ENCODE peak calls at places on chromosome 14, in seven cellular contexts. G, Z, L, P, N, A and T are unnamed samples.

GRCh38 chr14:51939727-51940126 is 49.6 kb upstream of the RTRAF start:
- DNase-seq in L (no peak), A (no peak), P (no peak), G (no peak), N (no peak), Z (peak), T (peak)

GRCh38 chr14:68564826-68565760 is 227.8 kb downstream of the ZFP36L1 start:
- DNase-seq in A (no peak), P (no peak), G (no peak), Z (peak), N (no peak), L (no peak), T (no peak)

GRCh38 chr14:47365248-47365647 is 310.2 kb downstream of the MDGA2 start:
- DNase-seq in A (no peak), N (no peak), Z (no peak), P (no peak), L (no peak), G (no peak), T (no peak)

GRCh38 chr14:97539884-97540283 is 742.7 kb downstream of the VRK1 start:
- DNase-seq in G (no peak), Z (no peak), A (no peak), P (no peak), L (no peak), N (no peak), T (no peak)

GRCh38 chr14:89024691-89025090 is 200.2 kb downstream of the TTC8 start:
- DNase-seq in N (no peak), A (no peak), Z (no peak), L (no peak), P (no peak), G (no peak), T (no peak)

GRCh38 chr14:104878582-104878981 is 13.5 kb downstream of the CEP170B start:
- DNase-seq in P (no peak), G (no peak), N (no peak), L (no peak), A (no peak), Z (no peak), T (no peak)

GRCh38 chr14:62117718-62118164 is 355.5 kb downstream of the SNAPC1 start:
- DNase-seq in P (no peak), L (no peak), A (no peak), N (no peak), Z (no peak), G (no peak), T (no peak)

GRCh38 chr14:24513009-24513408 is 4.9 kb upstream of the CMA1 start:
- DNase-seq in G (no peak), L (no peak), N (no peak), Z (peak), P (no peak), A (no peak), T (no peak)

GRCh38 chr14:83940253-83940652 is 1589.7 kb upstream of the FLRT2 start:
- DNase-seq in P (no peak), L (no peak), G (no peak), Z (no peak), A (no peak), N (no peak), T (no peak)

GRCh38 chr14:81018245-81018644 is 62.8 kb downstream of the TSHR start:
- DNase-seq in G (no peak), N (no peak), A (no peak), Z (no peak), P (no peak), L (no peak), T (no peak)

GRCh38 chr14:59969319-59969718 is 49.4 kb downstream of the LRRC9 start:
- DNase-seq in A (peak), N (no peak), Z (peak), L (peak), P (no peak), G (no peak), T (no peak)

GRCh38 chr14:37081220-37081619 is 91.2 kb downstream of the SLC25A21 start:
- DNase-seq in N (no peak), G (no peak), A (peak), Z (peak), L (no peak), P (no peak), T (no peak)

GRCh38 chr14:49637534-49638078 is 2.6 kb upstream of the DNAAF2 start:
- DNase-seq in L (no peak), Z (no peak), P (no peak), A (no peak), N (no peak), G (no peak), T (no peak)

GRCh38 chr14:61934385-61934784 is 172.2 kb downstream of the SNAPC1 start:
- DNase-seq in Z (peak), P (no peak), A (peak), G (no peak), N (no peak), L (peak), T (peak)

GRCh38 chr14:28766505-28767238 is at the start of gene FOXG1:
- DNase-seq in P (no peak), L (peak), N (no peak), Z (no peak), A (no peak), G (no peak), T (peak)

GRCh38 chr14:45083979-45084722 is at the start of gene PRPF39:
- DNase-seq in Z (peak), P (peak), G (peak), N (peak), A (peak), L (peak), T (peak)

GRCh38 chr14:51424569-51425251 is 184.7 kb downstream of the TMX1 start:
- DNase-seq in L (no peak), Z (peak), N (peak), G (no peak), P (no peak), A (peak), T (peak)

GRCh38 chr14:93100570-93100969 is 15.2 kb downstream of the ITPK1 start:
- DNase-seq in P (no peak), N (no peak), Z (no peak), G (no peak), L (no peak), A (no peak), T (no peak)

GRCh38 chr14:35406811-35407630 is 2.5 kb upstream of the NFKBIA start:
- DNase-seq in A (peak), L (no peak), P (peak), Z (peak), G (no peak), N (peak), T (no peak)

GRCh38 chr14:72962829-72963312 is 36.6 kb downstream of the DCAF4 start:
- DNase-seq in G (no peak), L (peak), P (no peak), Z (peak), A (peak), N (no peak), T (peak)

GRCh38 chr14:57060276-57060956 is 208.3 kb downstream of the EXOC5 start:
- DNase-seq in Z (no peak), N (no peak), A (no peak), G (no peak), P (no peak), L (no peak), T (no peak)

GRCh38 chr14:103730490-103731035 is 15.0 kb downstream of the ZFYVE21 start:
- DNase-seq in P (no peak), A (no peak), N (peak), G (peak), Z (no peak), L (no peak), T (no peak)

GRCh38 chr14:53963491-53964227 is 7.0 kb upstream of the BMP4 start:
- DNase-seq in L (no peak), P (no peak), N (peak), Z (no peak), G (peak), A (no peak), T (no peak)

GRCh38 chr14:104657563-104658324 is 31.7 kb upstream of the INF2 start:
- DNase-seq in L (no peak), P (no peak), Z (no peak), G (peak), A (no peak), N (no peak), T (no peak)

GRCh38 chr14:54486685-54487084 is 2.1 kb downstream of the GMFB start:
- DNase-seq in Z (no peak), P (no peak), G (no peak), N (no peak), L (no peak), A (no peak), T (no peak)

GRCh38 chr14:102828201-102828600 is 51.0 kb downstream of the TRAF3 start:
- DNase-seq in P (no peak), Z (no peak), L (no peak), G (no peak), N (no peak), A (no peak), T (no peak)

GRCh38 chr14:90332271-90332584 is 487 bp upstream of the NRDE2 start:
- DNase-seq in A (no peak), P (no peak), N (no peak), G (no peak), Z (no peak), L (no peak), T (no peak)

GRCh38 chr14:90336401-90336800 is 4.7 kb upstream of the NRDE2 start:
- DNase-seq in Z (no peak), A (no peak), L (no peak), N (no peak), P (no peak), G (no peak), T (no peak)

GRCh38 chr14:90330203-90331196 is 1.2 kb downstream of the NRDE2 start:
- DNase-seq in N (no peak), Z (no peak), G (no peak), A (no peak), P (no peak), L (no peak), T (no peak)

GRCh38 chr14:90336985-90337384 is 5.2 kb upstream of the NRDE2 start:
- DNase-seq in N (no peak), P (no peak), L (no peak), G (no peak), A (no peak), Z (no peak), T (no peak)

DNA sequence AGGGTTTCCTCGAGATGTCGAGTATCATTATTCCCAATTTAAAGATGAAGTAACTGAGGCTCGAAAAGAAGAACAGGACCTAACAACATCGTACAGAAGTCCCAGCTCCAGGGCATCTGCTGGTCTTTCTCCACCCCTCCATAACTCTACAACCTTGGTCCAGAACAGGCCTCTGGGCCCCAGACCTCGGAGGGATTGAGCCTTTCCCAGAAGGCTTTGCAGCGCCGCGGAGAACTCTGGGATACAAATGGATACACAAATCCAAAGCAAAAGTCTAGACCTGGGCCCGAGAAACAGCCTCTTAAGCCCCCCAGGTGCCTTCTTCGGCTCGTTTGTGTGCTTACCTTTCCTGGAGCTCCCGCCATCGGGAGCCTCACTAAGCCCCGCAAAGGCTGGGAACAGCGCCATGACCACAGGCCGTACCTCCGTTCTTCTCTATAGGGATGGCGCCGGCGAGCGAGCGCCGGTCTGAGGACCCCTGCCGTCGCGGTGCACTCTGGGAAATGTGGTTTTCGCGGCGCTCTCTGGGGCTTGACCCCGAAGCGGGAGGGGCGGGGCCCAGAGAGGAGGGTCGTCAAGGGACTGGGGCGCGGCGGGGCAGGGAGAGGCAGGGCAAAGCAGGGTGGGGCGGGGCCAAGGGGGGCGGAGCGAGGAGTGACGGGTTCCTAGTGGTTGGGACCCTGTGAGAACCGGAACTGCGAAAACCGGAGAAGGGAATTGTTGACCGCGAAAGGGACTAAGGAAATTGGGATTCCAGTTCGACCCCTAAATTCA is at the start of gene NRDE2:
- DNase-seq in L (peak), A (peak), N (peak), P (peak), G (peak), Z (peak), T (peak)
- H3K4me3 ChIP-seq in L (peak), A (peak), N (peak), P (peak), G (peak), Z (peak), T (peak)

DNA sequence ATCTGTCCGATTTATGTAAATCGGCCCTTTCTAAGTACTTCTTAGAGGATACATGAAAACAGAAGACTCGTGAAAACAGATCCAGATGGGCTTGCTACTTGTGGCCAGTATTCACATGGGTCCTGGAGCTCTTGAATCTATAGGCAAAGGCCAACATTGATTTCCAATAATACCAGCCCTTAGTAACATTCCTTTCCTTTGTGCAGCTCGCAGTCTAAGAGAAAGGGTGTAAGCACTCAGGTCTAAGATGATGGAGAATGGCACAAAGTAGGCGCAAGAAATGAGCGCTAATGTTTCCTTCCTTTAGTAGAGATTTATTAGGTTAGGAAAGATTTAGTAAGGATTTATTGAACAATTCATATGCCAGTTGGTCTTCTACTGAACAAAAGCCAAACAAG is 602 bp downstream of the RNU6-8 start:
- DNase-seq in Z (peak), A (peak), G (no peak), L (peak), N (no peak), P (no peak), T (no peak)
- H3K4me3 ChIP-seq in Z (peak), A (peak), G (peak), L (peak), N (peak), P (peak), T (peak)

GRCh38 chr14:20802341-20803084 is at the start of gene RNASE1:
- DNase-seq in N (peak), G (no peak), Z (peak), L (no peak), A (no peak), P (no peak), T (no peak)

GRCh38 chr14:20799955-20800544 is 2.6 kb downstream of the RNASE1 start:
- DNase-seq in P (no peak), A (no peak), L (no peak), Z (no peak), N (peak), G (no peak), T (no peak)

GRCh38 chr14:20803221-20803620 is 577 bp upstream of the RNASE1 start:
- DNase-seq in A (no peak), G (no peak), N (peak), L (no peak), P (no peak), Z (no peak), T (no peak)

GRCh38 chr14:20799444-20799843 is 3.2 kb downstream of the RNASE1 start:
- DNase-seq in Z (no peak), G (no peak), L (no peak), N (no peak), P (no peak), A (no peak), T (no peak)

DNA sequence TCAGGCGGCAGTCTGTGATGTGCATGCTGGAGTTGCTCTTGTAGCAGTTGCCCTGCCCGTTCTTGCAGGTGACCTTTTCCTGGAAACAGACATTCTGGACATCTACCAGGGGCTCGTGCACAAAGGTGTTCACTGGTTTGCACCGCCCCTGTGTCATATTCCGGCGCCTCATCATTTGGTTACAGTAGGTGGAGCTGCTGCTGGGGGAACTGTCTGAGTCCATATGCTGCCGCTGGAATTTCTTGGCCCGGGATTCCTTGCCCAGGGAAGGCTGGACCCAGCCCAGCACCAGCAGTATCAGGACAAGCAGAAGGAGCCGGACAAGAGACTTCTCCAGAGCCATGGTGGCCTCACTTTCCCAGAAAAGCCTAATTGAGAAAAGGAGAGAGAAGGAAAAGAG is 918 bp downstream of the RNASE1 start:
- DNase-seq in P (no peak), L (no peak), G (no peak), N (peak), Z (no peak), A (no peak), T (no peak)
- H3K4me3 ChIP-seq in P (no peak), L (no peak), G (peak), N (peak), Z (no peak), A (no peak), T (no peak)

DNA sequence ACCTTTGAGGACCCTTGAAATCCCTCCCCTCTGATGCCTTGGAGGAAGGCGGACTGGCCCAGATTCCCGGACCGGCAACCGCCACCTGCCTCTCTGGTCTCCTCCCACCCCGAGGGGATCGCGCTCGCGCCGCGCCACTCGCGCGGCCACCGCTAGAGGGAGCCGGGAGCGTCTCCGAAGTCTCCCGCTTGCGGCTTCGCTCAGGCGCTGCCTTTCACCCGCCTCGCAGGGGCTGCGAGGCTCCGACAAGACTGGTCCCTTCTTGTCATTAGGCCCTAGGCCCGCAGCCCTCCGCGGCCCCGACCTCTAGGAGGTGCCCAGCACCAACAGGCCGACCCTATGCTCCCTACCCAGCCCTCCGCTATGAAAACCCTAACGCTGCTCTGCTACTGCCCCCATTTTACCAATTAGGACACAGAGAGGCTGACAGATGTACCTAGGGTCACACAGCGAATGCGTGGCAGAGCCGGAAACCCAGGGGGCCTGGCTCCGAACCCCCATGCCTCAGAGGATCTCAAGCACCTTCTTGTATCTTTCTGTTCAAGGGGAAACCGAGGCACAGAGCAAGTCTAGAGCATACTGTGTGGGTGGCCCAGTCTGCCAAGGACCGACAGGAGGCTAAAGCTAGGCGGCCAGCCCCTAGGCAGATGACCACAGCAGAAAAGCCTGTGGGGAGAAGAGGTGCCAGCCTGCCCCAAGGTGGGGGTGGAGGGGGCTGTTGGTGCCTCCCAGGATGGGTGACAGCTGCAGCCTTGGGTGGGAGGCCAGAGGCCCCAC is 21.4 kb upstream of the VSX2 start:
- DNase-seq in L (peak), G (peak), Z (peak), P (peak), A (peak), N (peak), T (no peak)
- H3K4me3 ChIP-seq in L (no peak), G (no peak), Z (peak), P (peak), A (no peak), N (no peak), T (peak)

GRCh38 chr14:38209572-38210159 is 2.0 kb downstream of the SSTR1 start:
- DNase-seq in A (no peak), N (no peak), Z (no peak), L (no peak), P (no peak), G (peak), T (no peak)
- H3K4me3 ChIP-seq in A (peak), N (peak), Z (peak), L (peak), P (no peak), G (peak), T (peak)